ENCODE peak calls at places on chromosomes 12 and 14, in ten cellular contexts. P is heart right ventricle, O is DND-41, I is fibroblast of the aortic adventitia, Y is AG10803, A is MM.1S, E is cardiac fibroblast, U is left ventricle myocardium inferior, B is heart left ventricle, S is neural progenitor cell. N is an unnamed sample.

GRCh38 chr14:59098377-59098776 is 90.1 kb upstream of the DAAM1 start:
- DNase-seq in A (no peak), O (no peak), E (peak), P (no peak), U (no peak), S (no peak), Y (peak), B (no peak), I (peak), N (peak)

GRCh38 chr14:83777516-83777915 is 1752.4 kb upstream of the FLRT2 start:
- DNase-seq in I (no peak), E (no peak), S (no peak), P (no peak), O (no peak), U (no peak), Y (no peak), B (no peak), A (no peak), N (no peak)

GRCh38 chr12:11732760-11733159 is 83.3 kb downstream of the ETV6 start:
- DNase-seq in E (no peak), O (no peak), Y (no peak), B (no peak), U (no peak), S (no peak), I (no peak), A (no peak), P (no peak), N (no peak)

GRCh38 chr14:40252817-40253447 is 820.7 kb upstream of the FBXO33 start:
- DNase-seq in U (no peak), I (no peak), Y (no peak), E (no peak), B (no peak), P (no peak), A (no peak), O (no peak), S (peak), N (no peak)

GRCh38 chr12:132771126-132771838 is 9.7 kb upstream of the ANKLE2 start:
- DNase-seq in I (no peak), E (no peak), S (no peak), O (no peak), P (no peak), B (no peak), Y (peak), U (no peak), A (peak), N (peak)

GRCh38 chr14:42095155-42095554 is 488.5 kb downstream of the LRFN5 start:
- DNase-seq in B (no peak), S (no peak), E (no peak), U (no peak), A (no peak), I (no peak), Y (no peak), P (no peak), O (no peak), N (no peak)

GRCh38 chr14:81517798-81518398 is 15.8 kb downstream of the SEL1L start:
- DNase-seq in I (no peak), S (no peak), U (peak), Y (peak), O (no peak), E (peak), A (no peak), B (peak), P (peak), N (no peak)

GRCh38 chr14:56180754-56181542 is 62.7 kb downstream of the PELI2 start:
- DNase-seq in U (no peak), A (no peak), O (no peak), Y (no peak), P (no peak), I (no peak), S (no peak), B (no peak), E (no peak), N (no peak)

GRCh38 chr14:100629098-100629497 is 41.9 kb upstream of the BEGAIN start:
- DNase-seq in I (no peak), S (no peak), P (no peak), B (no peak), A (no peak), E (no peak), U (no peak), Y (no peak), O (no peak), N (no peak)

GRCh38 chr14:67984274-67984673 is 164.7 kb downstream of the RAD51B start:
- DNase-seq in P (no peak), Y (no peak), B (no peak), U (no peak), I (no peak), O (no peak), E (no peak), S (no peak), A (no peak), N (no peak)

GRCh38 chr14:25350802-25351201 is 300.9 kb upstream of the STXBP6 start:
- DNase-seq in P (no peak), B (peak), U (no peak), Y (no peak), S (no peak), I (no peak), O (no peak), E (no peak), A (no peak), N (no peak)

GRCh38 chr12:23084236-23084995 is 459.4 kb downstream of the ETNK1 start:
- DNase-seq in A (no peak), I (peak), Y (peak), S (no peak), E (peak), U (no peak), P (no peak), B (no peak), O (no peak), N (no peak)

GRCh38 chr12:50515587-50515986 is 10.8 kb downstream of the DIP2B start:
- DNase-seq in B (no peak), P (no peak), A (no peak), I (no peak), S (no peak), Y (no peak), E (no peak), O (no peak), U (no peak), N (no peak)

GRCh38 chr12:50640321-50640939 is 123.5 kb upstream of the ATF1 start:
- DNase-seq in P (no peak), S (no peak), Y (no peak), I (no peak), O (no peak), E (no peak), B (no peak), A (no peak), U (no peak), N (no peak)

GRCh38 chr12:104790296-104791125 is 167.6 kb downstream of the SLC41A2 start:
- DNase-seq in S (peak), O (peak), U (peak), B (peak), Y (no peak), P (peak), I (no peak), E (no peak), A (no peak), N (no peak)

GRCh38 chr12:30420561-30420960 is 275.1 kb downstream of the IPO8 start:
- DNase-seq in U (no peak), P (no peak), I (peak), Y (peak), O (no peak), A (no peak), B (no peak), S (no peak), E (peak), N (no peak)

GRCh38 chr12:71846322-71846940 is 6.9 kb downstream of the TBC1D15 start:
- DNase-seq in E (peak), I (peak), S (no peak), Y (peak), O (no peak), B (no peak), U (no peak), A (no peak), P (no peak), N (no peak)

GRCh38 chr12:66688836-66689439 is 10.1 kb upstream of the GRIP1 start:
- DNase-seq in Y (peak), U (no peak), P (peak), B (peak), A (peak), O (peak), E (peak), S (peak), I (peak), N (no peak)

GRCh38 chr12:116662612-116663144 is 75.2 kb downstream of the SPRING1 start:
- DNase-seq in S (peak), U (no peak), O (no peak), P (peak), B (no peak), A (no peak), Y (peak), I (no peak), E (no peak), N (no peak)
- TF ChIP-seq CTCF in S (no peak), U (no peak), O (no peak), P (no peak), B (no peak), A (no peak), Y (no peak), I (no peak), E (no peak), N (no peak)

DNA sequence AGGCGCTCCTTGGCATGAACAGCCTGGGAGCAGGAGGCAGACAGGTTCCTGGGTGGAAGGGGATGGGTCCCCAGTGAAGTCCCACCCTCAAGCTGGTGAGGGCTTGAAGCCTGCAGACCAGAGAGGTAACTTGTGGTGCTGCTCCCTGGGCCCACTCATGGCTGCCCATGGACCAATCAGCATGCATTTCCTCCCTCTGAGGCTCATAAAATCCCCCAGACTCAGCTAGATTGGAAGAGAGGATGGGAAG is 50.2 kb downstream of the A2M start:
- DNase-seq in E (no peak), U (no peak), B (no peak), P (no peak), S (no peak), A (no peak), I (no peak), Y (no peak), O (no peak), N (no peak)
- H3K4me3 ChIP-seq in E (no peak), U (peak), B (peak), P (peak), S (peak), A (no peak), I (peak), Y (no peak), O (no peak), N (no peak)

GRCh38 chr12:63764481-63764880 is 15.2 kb upstream of the RXYLT1 start:
- DNase-seq in Y (no peak), O (no peak), U (no peak), I (no peak), P (no peak), S (peak), A (no peak), B (no peak), E (no peak), N (no peak)

GRCh38 chr12:63770375-63770774 is 9.3 kb upstream of the RXYLT1 start:
- DNase-seq in O (no peak), E (no peak), P (no peak), U (no peak), Y (no peak), S (no peak), A (no peak), I (no peak), B (no peak), N (no peak)

DNA sequence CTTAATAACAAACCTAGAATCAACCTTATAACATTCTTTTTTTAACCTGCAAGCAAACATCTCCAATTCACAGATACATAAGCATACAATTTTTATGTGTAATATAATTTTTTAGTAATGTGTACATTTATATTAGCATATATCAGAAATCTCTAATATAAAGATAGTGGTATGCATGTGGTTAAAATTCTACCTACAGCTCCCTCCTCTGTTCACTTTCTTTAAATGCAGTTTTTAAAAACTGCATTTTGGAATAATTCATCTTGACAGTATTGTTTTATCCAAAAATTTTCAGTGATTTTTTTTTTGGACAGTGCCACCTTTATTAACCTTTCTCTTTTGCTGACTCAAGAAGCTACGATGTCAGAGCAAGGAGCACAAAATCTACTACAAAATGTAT is 13.2 kb upstream of the RXYLT1 start:
- DNase-seq in U (no peak), A (no peak), O (no peak), E (no peak), S (no peak), Y (no peak), B (no peak), P (no peak), I (peak), N (no peak)
- TF ChIP-seq CTCF in U (peak), A (peak), O (peak), E (no peak), S (peak), Y (peak), B (peak), P (peak), I (peak), N (no peak)

GRCh38 chr14:73715707-73716106 is 1.5 kb upstream of the PNMA1 start:
- DNase-seq in E (no peak), S (no peak), U (no peak), P (no peak), A (no peak), O (no peak), I (no peak), Y (no peak), B (no peak), N (no peak)

GRCh38 chr14:73712540-73713141 is 1.5 kb downstream of the PNMA1 start:
- DNase-seq in E (no peak), S (peak), A (no peak), Y (no peak), B (no peak), I (peak), U (no peak), P (no peak), O (peak), N (no peak)

GRCh38 chr14:73713804-73714655 is at the start of gene PNMA1:
- DNase-seq in S (peak), I (peak), A (peak), P (peak), B (peak), U (peak), O (peak), E (peak), Y (peak), N (no peak)

GRCh38 chr14:73713206-73713803 is 879 bp downstream of the PNMA1 start:
- DNase-seq in P (no peak), E (no peak), A (no peak), B (no peak), S (no peak), Y (no peak), I (peak), O (no peak), U (no peak), N (no peak)

GRCh38 chr14:73714656-73715081 is 485 bp upstream of the PNMA1 start:
- DNase-seq in B (no peak), Y (no peak), E (no peak), O (no peak), S (no peak), A (no peak), I (peak), P (no peak), U (no peak), N (no peak)
- H3K4me3 ChIP-seq in B (peak), Y (peak), E (peak), O (peak), S (peak), A (no peak), I (peak), P (peak), U (peak), N (peak)

DNA sequence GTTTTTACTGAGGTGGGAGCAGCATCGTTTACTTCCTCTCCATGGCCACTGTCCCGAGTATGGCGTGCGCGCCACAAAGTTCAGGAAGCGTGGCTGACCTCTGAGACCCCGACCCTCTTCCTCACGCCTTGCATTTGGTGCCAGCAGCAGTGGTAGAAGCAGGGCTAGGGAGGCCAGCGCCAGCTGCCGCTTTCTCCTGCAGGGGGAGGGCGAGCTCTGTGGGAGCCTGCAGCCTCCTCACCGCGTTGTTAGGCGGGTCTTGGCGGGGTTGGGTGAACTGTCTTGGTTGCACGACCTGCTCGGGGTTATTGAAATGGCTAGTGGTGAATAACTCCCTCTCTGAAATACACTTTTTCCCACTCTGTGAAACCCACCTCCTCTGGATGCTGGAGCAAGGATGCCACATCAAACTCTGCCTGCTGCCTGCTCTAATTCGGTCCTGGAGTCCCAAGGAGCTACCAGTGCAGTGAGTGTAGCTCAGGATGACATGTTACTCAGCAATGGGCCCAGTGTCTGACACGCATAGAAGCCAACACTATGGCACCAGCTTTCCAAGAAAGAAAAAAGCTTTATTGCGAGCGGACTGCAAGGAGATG is 22.3 kb upstream of the TDRD9 start:
- DNase-seq in E (no peak), U (no peak), Y (no peak), B (no peak), P (no peak), A (no peak), S (peak), O (peak), I (no peak), N (no peak)
- TF ChIP-seq CTCF in E (peak), U (no peak), Y (no peak), B (no peak), P (no peak), A (no peak), S (peak), O (no peak), I (peak), N (no peak)

GRCh38 chr12:54981796-54982195 is 2.8 kb downstream of the TESPA1 start:
- DNase-seq in A (no peak), P (no peak), I (no peak), B (no peak), O (no peak), U (no peak), Y (no peak), S (no peak), E (no peak), N (no peak)

GRCh38 chr12:54983536-54984102 is 943 bp downstream of the TESPA1 start:
- DNase-seq in E (no peak), O (no peak), S (no peak), I (no peak), A (no peak), P (no peak), U (no peak), Y (no peak), B (no peak), N (no peak)

GRCh38 chr12:54987611-54988231 is 3.2 kb upstream of the TESPA1 start:
- DNase-seq in B (no peak), O (no peak), E (no peak), P (no peak), S (no peak), Y (no peak), A (no peak), I (no peak), U (no peak), N (no peak)

GRCh38 chr12:54988402-54989054 is 4.0 kb upstream of the TESPA1 start:
- DNase-seq in A (peak), E (peak), S (no peak), P (peak), U (peak), B (peak), I (peak), O (no peak), Y (peak), N (no peak)

DNA sequence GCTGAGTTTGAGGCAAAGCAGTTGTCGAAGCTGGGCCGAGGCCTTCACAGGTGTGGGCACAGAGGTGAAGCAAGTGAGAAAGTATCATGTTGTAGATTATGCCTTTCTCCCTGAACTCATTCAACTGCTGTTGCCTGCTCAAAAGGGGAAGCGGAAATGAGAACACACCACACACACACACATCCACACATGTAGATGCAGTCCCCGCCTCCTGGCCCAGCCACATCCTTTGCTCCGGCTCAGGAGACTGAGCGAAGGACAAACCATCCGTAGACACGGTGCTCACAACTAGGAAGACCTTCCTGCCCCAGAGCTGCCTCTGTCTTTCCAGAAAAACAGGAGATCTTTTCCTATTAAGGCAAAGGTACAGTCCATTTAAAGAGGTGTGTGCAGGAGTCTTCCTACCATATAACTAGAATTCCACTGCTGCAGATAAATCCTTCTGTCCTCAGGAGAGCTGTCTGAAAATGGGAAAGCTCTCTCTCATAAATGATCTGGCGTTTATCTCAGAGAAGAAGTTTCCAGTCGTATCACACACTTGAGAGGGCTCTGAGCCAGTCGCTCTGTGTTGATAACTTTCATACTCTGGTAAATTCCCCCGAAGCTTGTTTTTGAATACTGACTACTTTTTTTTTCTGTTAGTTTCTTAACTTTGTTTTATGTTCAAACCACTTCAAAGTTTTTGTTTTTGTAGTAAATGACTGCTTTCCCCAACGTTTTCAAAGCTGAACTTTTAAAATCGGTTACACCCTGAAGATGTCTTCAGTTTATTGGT is at the start of gene TESPA1:
- DNase-seq in O (peak), I (no peak), E (peak), S (no peak), B (peak), U (peak), P (peak), Y (no peak), A (peak), N (no peak)
- H3K4me3 ChIP-seq in O (peak), I (no peak), E (no peak), S (no peak), B (no peak), U (peak), P (no peak), Y (no peak), A (peak), N (no peak)

GRCh38 chr12:124517260-124518050 is 50.0 kb downstream of the NCOR2 start:
- DNase-seq in Y (peak), O (no peak), U (peak), B (peak), P (peak), I (peak), E (peak), S (no peak), A (no peak), N (no peak)
- TF ChIP-seq CTCF in Y (peak), O (no peak), U (no peak), B (no peak), P (no peak), I (no peak), E (no peak), S (no peak), A (no peak), N (no peak)

GRCh38 chr12:6697584-6698351 is 2.8 kb downstream of the PIANP start:
- DNase-seq in P (no peak), A (no peak), I (peak), S (peak), B (no peak), E (peak), U (no peak), O (peak), Y (peak), N (peak)
- H3K4me3 ChIP-seq in P (no peak), A (no peak), I (no peak), S (no peak), B (no peak), E (no peak), U (no peak), O (no peak), Y (no peak), N (no peak)